ENCODE peak calls at places on chromosomes 6 and 20, in six cellular contexts. F, D, A, J, V and E are unnamed samples.

GRCh38 chr20:23655551-23656211 is 17.9 kb upstream of the CST3 start:
- DNase-seq in F (no peak), D (no peak), A (peak; percentile 64), J (no peak), V (no peak), E (no peak)

GRCh38 chr6:134757911-134758361 is 192.0 kb downstream of the ALDH8A1 start:
- DNase-seq in F (no peak), D (no peak), A (peak; percentile 31), J (no peak), V (no peak), E (no peak)

GRCh38 chr6:90186637-90187361 is 109.8 kb downstream of the BACH2 start:
- DNase-seq in F (no peak), D (no peak), A (no peak), J (no peak), V (no peak), E (no peak)

GRCh38 chr20:15643713-15644112 is 929.5 kb downstream of the KIF16B start:
- DNase-seq in F (no peak), D (no peak), A (no peak), J (peak; percentile 10), V (no peak), E (no peak)

GRCh38 chr6:96570053-96570452 is 7.1 kb downstream of the FHL5 start:
- DNase-seq in F (no peak), D (no peak), A (no peak), J (no peak), V (no peak), E (no peak)

GRCh38 chr20:57335392-57335791 is 5.8 kb downstream of the SPO11 start:
- DNase-seq in F (no peak), D (no peak), A (no peak), J (no peak), V (no peak), E (no peak)

GRCh38 chr6:157550114-157550989 is 169.4 kb downstream of the ZDHHC14 start:
- DNase-seq in F (no peak), D (no peak), A (no peak), J (no peak), V (no peak), E (peak; percentile 34)

GRCh38 chr6:150922137-150922536 is 56.6 kb downstream of the MTHFD1L start:
- DNase-seq in F (no peak), D (no peak), A (no peak), J (peak; percentile 38), V (no peak), E (peak; percentile 36)

GRCh38 chr6:82364087-82365010 is 732 bp downstream of the TPBG start:
- DNase-seq in F (peak; percentile 3), D (peak; percentile 76), A (peak; percentile 58), J (peak; percentile 60), V (peak; percentile 52), E (peak; percentile 86)

GRCh38 chr6:97322811-97323210 is 39.8 kb upstream of the MMS22L start:
- DNase-seq in F (no peak), D (no peak), A (no peak), J (peak; percentile 52), V (no peak), E (no peak)

GRCh38 chr6:149302723-149303122 is 14.8 kb upstream of the TAB2 start:
- DNase-seq in F (no peak), D (no peak), A (no peak), J (no peak), V (no peak), E (no peak)

GRCh38 chr6:77511860-77512259 is 48.6 kb upstream of the HTR1B start:
- DNase-seq in F (no peak), D (no peak), A (no peak), J (no peak), V (no peak), E (no peak)

GRCh38 chr6:132067286-132067685 is 116.1 kb upstream of the CCN2 start:
- DNase-seq in F (no peak), D (no peak), A (no peak), J (peak; percentile 31), V (no peak), E (no peak)

GRCh38 chr20:18197382-18198070 is 59.9 kb downstream of the KAT14 start:
- DNase-seq in F (no peak), D (no peak), A (no peak), J (no peak), V (no peak), E (no peak)

GRCh38 chr6:169229611-169230321 is 23.9 kb downstream of the THBS2 start:
- DNase-seq in F (no peak), D (no peak), A (no peak), J (no peak), V (no peak), E (no peak)

GRCh38 chr20:12970372-12970821 is 38.4 kb upstream of the SPTLC3 start:
- DNase-seq in F (no peak), D (no peak), A (no peak), J (peak; percentile 51), V (no peak), E (no peak)

GRCh38 chr6:148535976-148536375 is 193.3 kb downstream of the SASH1 start:
- DNase-seq in F (no peak), D (no peak), A (no peak), J (peak; percentile 62), V (no peak), E (no peak)

GRCh38 chr20:4082406-4083102 is 67.2 kb upstream of the RNF24 start:
- DNase-seq in F (no peak), D (no peak), A (peak; percentile 51), J (peak; percentile 82), V (no peak), E (peak; percentile 60)

GRCh38 chr20:18380908-18381529 is 85.8 kb downstream of the DZANK1 start:
- DNase-seq in F (no peak), D (no peak), A (peak; percentile 24), J (no peak), V (no peak), E (no peak)

GRCh38 chr6:2468601-2468955 is 223.2 kb upstream of the GMDS start:
- DNase-seq in F (no peak), D (no peak), A (no peak), J (no peak), V (no peak), E (no peak)

GRCh38 chr20:3932277-3933073 is 43.3 kb downstream of the PANK2 start:
- DNase-seq in F (no peak), D (no peak), A (no peak), J (peak; percentile 29), V (no peak), E (no peak)

GRCh38 chr6:67886036-67886707 is 748.9 kb upstream of the ADGRB3 start:
- DNase-seq in F (no peak), D (no peak), A (no peak), J (no peak), V (no peak), E (no peak)
- TF ChIP-seq CTCF in F (no peak), D (no peak), A (no peak), J (no peak), V (no peak), E (no peak)

GRCh38 chr6:147262943-147263342 is 58.7 kb downstream of the STXBP5 start:
- DNase-seq in F (no peak), D (no peak), A (no peak), J (no peak), V (no peak), E (no peak)

GRCh38 chr6:147255948-147256674 is 51.9 kb downstream of the STXBP5 start:
- DNase-seq in F (no peak), D (no peak), A (no peak), J (no peak), V (no peak), E (no peak)

GRCh38 chr6:147260091-147260490 is 55.9 kb downstream of the STXBP5 start:
- DNase-seq in F (no peak), D (no peak), A (no peak), J (no peak), V (no peak), E (no peak)

DNA sequence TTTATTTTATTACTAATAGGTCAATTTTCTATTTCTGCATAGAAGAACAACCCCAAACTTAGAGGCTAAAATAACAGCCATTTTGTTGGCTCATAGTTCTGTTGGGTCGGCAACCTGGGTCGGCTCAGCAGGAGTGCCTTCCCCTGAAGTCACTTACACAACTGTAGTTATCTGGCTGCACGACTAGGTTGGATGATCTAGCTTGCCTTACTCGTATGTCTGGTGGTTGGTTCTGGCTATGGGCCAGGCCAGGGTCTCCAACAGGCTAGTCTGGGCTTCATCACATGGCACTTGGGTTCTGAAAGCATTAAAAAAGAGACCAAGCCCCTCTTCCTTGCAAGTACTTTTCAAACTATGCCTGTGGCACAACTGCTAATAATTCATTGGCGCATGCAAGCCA is 53.5 kb downstream of the STXBP5 start:
- DNase-seq in F (no peak), D (no peak), A (no peak), J (no peak), V (no peak), E (no peak)
- TF ChIP-seq CTCF in F (no peak), D (no peak), A (no peak), J (no peak), V (no peak), E (no peak)

GRCh38 chr6:116842374-116842947 is 13.6 kb upstream of the GPRC6A start:
- DNase-seq in F (no peak), D (no peak), A (no peak), J (no peak), V (no peak), E (no peak)

GRCh38 chr6:116847234-116847633 is 18.4 kb upstream of the GPRC6A start:
- DNase-seq in F (no peak), D (no peak), A (no peak), J (peak; percentile 41), V (no peak), E (no peak)
- TF ChIP-seq CTCF in F (no peak), D (peak; percentile 64), A (no peak), J (peak; percentile 49), V (peak; percentile 6), E (peak; percentile 52)

DNA sequence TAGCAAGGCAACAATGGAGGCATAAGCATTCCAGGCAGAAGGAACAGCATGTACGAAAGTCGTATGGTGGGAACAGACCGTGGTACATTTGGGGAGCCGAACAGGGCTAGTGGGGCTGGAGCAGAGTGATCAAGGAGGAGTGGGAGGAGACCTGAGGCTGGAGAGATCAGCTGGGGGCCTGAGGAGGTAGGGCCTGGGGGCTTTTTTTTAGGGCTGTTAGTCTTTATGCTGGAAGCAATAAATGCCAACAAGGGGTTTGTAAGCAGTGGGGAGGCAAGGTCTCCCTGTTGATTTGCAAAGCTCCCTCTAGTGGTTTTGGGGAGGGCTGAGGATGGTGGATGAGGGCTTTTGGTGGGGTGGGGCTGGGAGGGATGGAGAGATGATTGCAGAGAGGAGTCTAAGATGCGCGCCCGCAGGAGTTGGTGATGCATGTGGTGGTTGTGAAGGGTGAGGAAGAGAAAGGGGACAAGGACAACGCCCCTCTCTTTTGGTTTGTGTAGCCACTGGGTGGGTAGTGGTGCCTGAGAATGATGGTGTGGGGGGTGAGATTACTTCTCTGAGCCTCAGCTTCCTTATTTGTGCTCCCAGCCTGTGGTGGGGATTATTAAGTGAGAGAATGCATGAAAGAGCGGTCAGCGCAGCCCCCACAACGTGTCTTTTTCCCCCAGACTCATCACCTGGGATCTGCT is 74.1 kb upstream of the TOX2 start:
- DNase-seq in F (no peak), D (no peak), A (no peak), J (peak; percentile 29), V (no peak), E (peak; percentile 62)
- TF ChIP-seq CTCF in F (peak; percentile 26), D (peak; percentile 54), A (no peak), J (peak; percentile 41), V (no peak), E (peak; percentile 18)